ENCODE peak calls at places on chromosome 1, in six cellular contexts. J is activated CD8-positive, alpha-beta T cell treated with anti-CD3 and anti-CD28 coated beads for 36 hours; W is HFF-Myc; F is neural progenitor cell; M is BJ; O is pancreas. X is an unnamed sample.

GRCh38 chr1:26677306-26678115 is 18.3 kb upstream of the ARID1A start:
- DNase-seq in J (peak), M (no peak), O (peak), W (peak), F (peak), X (peak)

GRCh38 chr1:210624722-210625121 is 296.0 kb downstream of the HHAT start:
- DNase-seq in M (no peak), O (no peak), J (no peak), W (no peak), F (no peak), X (no peak)

GRCh38 chr1:224264321-224264720 is 65.7 kb downstream of the NVL start:
- DNase-seq in M (no peak), O (no peak), F (no peak), J (no peak), W (no peak), X (no peak)

GRCh38 chr1:204513117-204513716 is 3.0 kb upstream of the MDM4 start:
- DNase-seq in J (peak), O (no peak), W (no peak), M (no peak), F (no peak), X (peak)

GRCh38 chr1:22188914-22189313 is 46.0 kb upstream of the WNT4 start:
- DNase-seq in O (no peak), M (no peak), J (no peak), W (no peak), F (no peak), X (no peak)

GRCh38 chr1:164922585-164922984 is 363.6 kb downstream of the PBX1 start:
- DNase-seq in M (no peak), F (no peak), O (no peak), J (no peak), W (no peak), X (no peak)

GRCh38 chr1:240732390-240732789 is 120.4 kb upstream of the GREM2 start:
- DNase-seq in F (peak), W (peak), O (no peak), J (no peak), M (no peak), X (peak)

GRCh38 chr1:2415337-2415736 is 3.0 kb upstream of the PEX10 start:
- DNase-seq in W (no peak), J (peak), M (no peak), F (no peak), O (peak), X (no peak)

GRCh38 chr1:115227683-115228082 is 110.4 kb downstream of the NGF start:
- DNase-seq in F (no peak), O (no peak), W (no peak), M (no peak), J (no peak), X (no peak)

GRCh38 chr1:154726903-154727302 is 118.9 kb upstream of the ADAR start:
- DNase-seq in J (no peak), F (no peak), M (no peak), W (no peak), O (no peak), X (no peak)

GRCh38 chr1:43979528-43980254 is 681 bp downstream of the B4GALT2 start:
- DNase-seq in O (peak), F (peak), J (peak), W (no peak), M (no peak), X (peak)

GRCh38 chr1:51753969-51754368 is 124.6 kb downstream of the NRDC start:
- DNase-seq in M (no peak), O (no peak), W (no peak), J (peak), F (no peak), X (no peak)

GRCh38 chr1:165531021-165531420 is 12.8 kb upstream of the LRRC52 start:
- DNase-seq in O (no peak), J (no peak), M (no peak), W (no peak), F (no peak), X (no peak)

GRCh38 chr1:172466795-172467407 is 23.0 kb upstream of the PIGC start:
- DNase-seq in O (no peak), W (no peak), F (no peak), J (no peak), M (no peak), X (no peak)

GRCh38 chr1:228045405-228045804 is 37.1 kb upstream of the ARF1 start:
- DNase-seq in F (no peak), W (no peak), J (no peak), O (no peak), M (no peak), X (no peak)

GRCh38 chr1:33433509-33434362 is 2.8 kb upstream of the PHC2 start:
- DNase-seq in F (no peak), M (peak), O (no peak), J (peak), W (peak), X (no peak)

GRCh38 chr1:192489046-192489445 is 86.5 kb upstream of the RGS1 start:
- DNase-seq in J (no peak), M (peak), W (peak), F (no peak), O (no peak), X (no peak)

GRCh38 chr1:206979379-206980043 is 9.3 kb upstream of the FCAMR start:
- DNase-seq in J (no peak), O (no peak), W (no peak), M (no peak), F (peak), X (no peak)

GRCh38 chr1:168301664-168302320 is 21.1 kb downstream of the TBX19 start:
- DNase-seq in W (peak), F (no peak), O (no peak), M (peak), J (no peak), X (no peak)

GRCh38 chr1:204830671-204831585 is 39.7 kb upstream of the NFASC start:
- DNase-seq in W (no peak), J (no peak), O (no peak), F (peak), M (no peak), X (no peak)

GRCh38 chr1:24765308-24765988 is 20.2 kb downstream of the CLIC4 start:
- DNase-seq in J (no peak), F (no peak), W (no peak), O (no peak), M (no peak), X (no peak)

GRCh38 chr1:167601442-167602380 is 28.3 kb upstream of the RCSD1 start:
- DNase-seq in W (no peak), J (peak), F (no peak), M (no peak), O (no peak), X (peak)

GRCh38 chr1:68725353-68725752 is 228.5 kb upstream of the DEPDC1 start:
- DNase-seq in M (no peak), W (no peak), F (no peak), O (peak), J (no peak), X (no peak)

GRCh38 chr1:35646043-35646442 is 4.7 kb upstream of the PSMB2 start:
- DNase-seq in M (no peak), O (no peak), F (no peak), J (no peak), W (no peak), X (no peak)
- TF ChIP-seq CTCF in M (peak), O (no peak), F (peak), J (no peak), W (no peak), X (no peak)

GRCh38 chr1:27961646-27962221 is 2.0 kb downstream of the XKR8 start:
- DNase-seq in F (no peak), O (no peak), M (no peak), W (no peak), J (no peak), X (no peak)

GRCh38 chr1:27960762-27961645 is 1.2 kb downstream of the XKR8 start:
- DNase-seq in M (no peak), W (no peak), O (no peak), F (peak), J (no peak), X (no peak)

GRCh38 chr1:27957655-27958054 is 2.1 kb upstream of the XKR8 start:
- DNase-seq in O (no peak), W (no peak), F (no peak), M (no peak), J (no peak), X (no peak)

GRCh38 chr1:27958513-27958912 is 1.3 kb upstream of the XKR8 start:
- DNase-seq in W (no peak), O (peak), J (no peak), F (no peak), M (no peak), X (no peak)

GRCh38 chr1:27959792-27960603 is at the start of gene XKR8:
- DNase-seq in J (peak), M (no peak), F (peak), O (peak), W (peak), X (peak)
- TF ChIP-seq CTCF in J (no peak), M (peak), F (peak), O (peak), W (peak), X (peak)

DNA sequence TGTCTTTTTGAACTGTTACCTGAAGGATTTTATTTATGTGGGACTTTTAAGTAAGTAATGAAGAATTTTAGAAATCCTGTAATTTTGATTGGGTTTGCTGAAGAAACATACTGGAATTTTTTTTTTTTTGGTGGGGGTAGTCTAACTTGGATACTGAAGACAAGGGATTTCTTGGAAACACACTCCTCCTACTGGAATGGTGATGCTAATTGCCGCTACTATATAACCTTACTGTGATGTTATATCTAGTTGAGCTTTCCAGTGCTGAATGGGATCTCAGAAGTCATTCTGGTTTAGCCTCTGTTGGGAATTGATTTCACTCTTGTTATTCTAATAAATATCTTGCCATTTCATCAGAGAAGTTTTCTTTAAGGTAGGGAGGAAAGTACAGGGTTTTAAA is 8.4 kb downstream of the PPP2R5A start:
- DNase-seq in J (no peak), F (no peak), W (no peak), O (no peak), M (no peak), X (no peak)
- TF ChIP-seq CTCF in J (no peak), F (peak), W (no peak), O (no peak), M (peak), X (no peak)

DNA sequence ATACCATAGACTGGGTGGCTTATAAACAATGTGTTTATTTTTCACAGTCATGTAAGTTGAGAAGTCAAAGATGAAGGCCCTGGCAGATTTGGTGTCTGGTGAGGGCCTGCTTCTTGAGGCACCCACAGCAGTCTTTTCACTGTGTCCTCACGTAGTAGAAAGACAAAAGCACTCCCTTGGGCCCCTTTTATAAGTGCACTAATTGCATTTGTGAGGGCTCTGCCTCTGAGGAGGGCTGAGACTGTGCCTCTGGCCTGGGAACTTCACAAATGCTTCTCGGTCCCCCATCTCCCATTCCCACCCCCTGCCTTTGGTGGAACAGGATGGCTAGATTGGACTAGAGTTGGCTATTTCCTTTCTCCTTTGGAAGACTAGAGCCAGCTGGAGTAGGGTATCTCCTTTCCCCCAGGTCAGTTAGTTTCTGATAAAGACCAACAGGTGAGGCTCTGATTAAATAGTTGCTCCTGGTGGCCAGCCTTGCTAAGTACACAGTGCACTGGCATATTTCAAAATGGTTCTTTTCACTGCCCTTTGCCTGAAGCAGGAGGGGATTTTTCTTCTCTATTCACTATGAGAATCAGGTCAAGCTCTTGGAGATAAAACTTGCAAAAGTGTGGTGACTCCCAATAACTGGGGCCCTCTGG is 82.9 kb downstream of the PLPPR4 start:
- DNase-seq in O (no peak), F (no peak), W (no peak), M (no peak), J (no peak), X (no peak)
- TF ChIP-seq CTCF in O (no peak), F (peak), W (no peak), M (no peak), J (no peak), X (no peak)

GRCh38 chr1:40665335-40666171 is at the start of gene RIMS3:
- DNase-seq in J (peak), O (peak), F (peak), W (no peak), M (no peak), X (peak)
- TF ChIP-seq CTCF in J (no peak), O (no peak), F (peak), W (no peak), M (peak), X (peak)

GRCh38 chr1:162876751-162877150 is 15.8 kb upstream of the CCDC190 start:
- DNase-seq in F (no peak), M (no peak), O (no peak), W (no peak), J (no peak), X (no peak)

GRCh38 chr1:162878000-162878596 is 17.1 kb upstream of the CCDC190 start:
- DNase-seq in O (peak), W (peak), F (peak), M (no peak), J (peak), X (peak)

GRCh38 chr1:162877412-162877811 is 16.4 kb upstream of the CCDC190 start:
- DNase-seq in M (no peak), F (no peak), W (no peak), J (no peak), O (no peak), X (no peak)

GRCh38 chr1:162872981-162873380 is 12.0 kb upstream of the CCDC190 start:
- DNase-seq in F (no peak), J (no peak), O (no peak), M (no peak), W (no peak), X (no peak)

GRCh38 chr1:162873671-162874666 is 13.0 kb upstream of the CCDC190 start:
- DNase-seq in F (no peak), J (no peak), W (no peak), O (no peak), M (no peak), X (no peak)
- TF ChIP-seq CTCF in F (peak), J (no peak), W (peak), O (no peak), M (peak), X (no peak)

GRCh38 chr1:117290855-117291254 is 76.4 kb upstream of the MAN1A2 start:
- DNase-seq in F (no peak), J (no peak), W (no peak), M (no peak), O (no peak), X (no peak)
- TF ChIP-seq CTCF in F (no peak), J (no peak), W (no peak), M (no peak), O (no peak), X (no peak)

DNA sequence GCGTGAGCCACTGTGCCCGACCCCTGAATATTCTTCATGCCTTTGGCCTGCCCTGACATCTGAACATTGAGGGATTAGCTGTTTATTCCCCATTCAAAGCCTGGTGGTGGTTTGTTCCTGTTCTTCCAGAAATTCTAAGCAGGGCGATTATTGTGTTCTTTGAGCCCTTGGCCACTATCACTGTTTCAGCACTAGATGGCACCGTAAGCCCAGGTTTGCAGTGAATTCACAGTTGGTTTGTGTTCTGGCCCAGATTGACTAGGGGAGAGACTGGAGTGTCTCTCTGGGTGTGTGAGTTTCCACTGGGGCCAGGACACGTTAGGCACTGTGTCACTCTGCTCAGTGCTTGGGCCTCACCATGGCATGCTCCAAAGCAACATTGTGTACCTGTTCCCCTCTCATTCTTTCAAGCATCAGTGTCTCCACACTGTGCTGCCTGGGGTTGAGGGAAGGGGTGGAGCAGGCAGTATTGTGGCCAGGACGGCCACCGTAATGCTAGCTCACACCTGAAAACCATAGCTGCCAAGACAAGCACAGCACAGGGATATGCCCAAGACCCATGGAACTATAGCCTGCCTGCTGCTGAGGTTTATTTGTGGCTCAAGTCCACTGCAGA is 52.7 kb downstream of the PKN2 start:
- DNase-seq in J (peak), M (no peak), O (no peak), W (peak), F (peak), X (no peak)
- TF ChIP-seq CTCF in J (peak), M (peak), O (no peak), W (peak), F (peak), X (peak)

GRCh38 chr1:147598631-147599361 is 57.5 kb downstream of the BCL9 start:
- DNase-seq in O (peak), M (no peak), F (peak), W (no peak), J (peak), X (peak)
- TF ChIP-seq CTCF in O (no peak), M (no peak), F (no peak), W (no peak), J (no peak), X (no peak)

X was measured in GM13976.